ENCODE peak calls at places on chromosomes 12 and 14, in eight cellular contexts. J is psoas muscle; U is NT2/D1; A is C1 segment of cervical spinal cord; W is adipocyte; F is activated effector memory CD4-positive, alpha-beta T cell treated with Interleukin-2 at 50 U/mL for 16 hours; B is mesendoderm; D is activated CD8-positive, alpha-beta memory T cell treated with anti-CD3 and anti-CD28 coated beads for 48 hours. G is an unnamed sample.

GRCh38 chr14:22882529-22883190 is 362 bp upstream of the REM2 start:
- DNase-seq in J (no peak), F (no peak), W (no peak), U (peak), A (no peak), D (no peak), B (peak), G (no peak)

GRCh38 chr12:58647495-58647894 is 272.8 kb downstream of the LRIG3 start:
- DNase-seq in F (no peak), A (no peak), W (peak), D (no peak), U (no peak), B (no peak), J (no peak), G (no peak)

GRCh38 chr12:18882690-18883089 is 144.8 kb downstream of the CAPZA3 start:
- DNase-seq in U (no peak), W (no peak), F (no peak), B (peak), J (no peak), A (no peak), D (no peak), G (no peak)

GRCh38 chr14:90534838-90535555 is 138.2 kb downstream of the CALM1 start:
- DNase-seq in W (no peak), F (no peak), D (no peak), A (no peak), U (no peak), B (no peak), J (no peak), G (peak)

GRCh38 chr14:106087855-106088254 is 561.5 kb downstream of the TMEM121 start:
- DNase-seq in A (no peak), D (no peak), B (no peak), F (no peak), W (no peak), U (no peak), J (no peak), G (no peak)

GRCh38 chr12:66550626-66551025 is 128.2 kb downstream of the GRIP1 start:
- DNase-seq in U (no peak), B (peak), J (no peak), A (no peak), F (no peak), D (no peak), W (no peak), G (no peak)

GRCh38 chr14:24900281-24900868 is 149.6 kb downstream of the STXBP6 start:
- DNase-seq in D (no peak), F (no peak), W (peak), U (no peak), J (no peak), B (no peak), A (no peak), G (no peak)

GRCh38 chr14:92961567-92961855 is 38.6 kb downstream of the CHGA start:
- DNase-seq in F (no peak), J (peak), B (no peak), A (no peak), W (no peak), U (no peak), D (no peak), G (peak)

GRCh38 chr14:53968756-53969155 is 12.1 kb upstream of the BMP4 start:
- DNase-seq in W (no peak), F (no peak), B (no peak), J (no peak), A (no peak), U (no peak), D (no peak), G (no peak)

GRCh38 chr12:119870462-119870861 is 6.7 kb downstream of the CIT start:
- DNase-seq in D (no peak), W (no peak), F (no peak), U (no peak), A (no peak), B (no peak), J (no peak), G (no peak)

GRCh38 chr12:105485926-105486325 is 155.4 kb downstream of the C12orf75 start:
- DNase-seq in A (no peak), D (no peak), W (no peak), J (no peak), B (no peak), F (no peak), U (no peak), G (no peak)

GRCh38 chr14:28577711-28578131 is 188.9 kb upstream of the FOXG1 start:
- DNase-seq in F (no peak), U (no peak), W (peak), J (no peak), B (no peak), D (no peak), A (no peak), G (no peak)

GRCh38 chr12:113425960-113426453 is 3.8 kb downstream of the SDSL start:
- DNase-seq in B (peak), D (no peak), J (no peak), U (peak), A (no peak), F (no peak), W (no peak), G (no peak)

GRCh38 chr12:57451233-57451778 is 3.8 kb upstream of the INHBE start:
- DNase-seq in D (no peak), B (no peak), A (no peak), J (no peak), W (no peak), F (no peak), U (no peak), G (no peak)

GRCh38 chr12:101891462-101891971 is 14.1 kb downstream of the DRAM1 start:
- DNase-seq in U (no peak), B (no peak), D (no peak), J (no peak), W (peak), F (no peak), A (no peak), G (no peak)